ENCODE peak calls at places on chromosomes 4 and X, in five cellular contexts. One of them, this sample, is unnamed. For H3K4me1, the result is how much of the 10 kb centered on the place peaks cover.

GRCh38 chr4:72319596-72319995 is 249.4 kb downstream of the ADAMTS3 start:
- DNase-seq in testis: no peak
- DNase-seq in HCT116: no peak
- DNase-seq in esophagus squamous epithelium: no peak
- DNase-seq in breast epithelium: no peak
- DNase-seq in this sample: no peak

GRCh38 chrX:132023896-132024386 is 839 bp downstream of the STK26 start:
- DNase-seq in HCT116: no peak
- DNase-seq in esophagus squamous epithelium: no peak
- DNase-seq in breast epithelium: no peak
- DNase-seq in testis: peak
- DNase-seq in this sample: no peak

GRCh38 chr4:113641025-113641431 is 120.5 kb downstream of the CAMK2D start:
- DNase-seq in HCT116: no peak
- DNase-seq in esophagus squamous epithelium: no peak
- DNase-seq in breast epithelium: no peak
- DNase-seq in testis: no peak
- DNase-seq in this sample: no peak

GRCh38 chrX:133838761-133839676 is 146.4 kb downstream of the GPC3 start:
- DNase-seq in testis: peak
- DNase-seq in HCT116: peak
- DNase-seq in esophagus squamous epithelium: no peak
- DNase-seq in breast epithelium: no peak
- DNase-seq in this sample: peak

GRCh38 chrX:54415534-54416350 is 24.5 kb upstream of the TSR2 start:
- DNase-seq in esophagus squamous epithelium: no peak
- DNase-seq in testis: no peak
- DNase-seq in HCT116: no peak
- DNase-seq in breast epithelium: no peak
- DNase-seq in this sample: no peak

GRCh38 chrX:150219374-150220185 is 143.5 kb upstream of the MAMLD1 start:
- DNase-seq in HCT116: no peak
- DNase-seq in breast epithelium: no peak
- DNase-seq in esophagus squamous epithelium: no peak
- DNase-seq in testis: no peak
- DNase-seq in this sample: no peak

GRCh38 chr4:155319506-155319905 is 57.3 kb downstream of the MAP9 start:
- DNase-seq in testis: no peak
- DNase-seq in HCT116: no peak
- DNase-seq in esophagus squamous epithelium: no peak
- DNase-seq in breast epithelium: no peak
- DNase-seq in this sample: no peak

GRCh38 chrX:120813982-120814381 is 61.7 kb downstream of the CT47B1 start:
- DNase-seq in breast epithelium: no peak
- DNase-seq in HCT116: no peak
- DNase-seq in testis: no peak
- DNase-seq in esophagus squamous epithelium: no peak
- DNase-seq in this sample: no peak

GRCh38 chrX:118823263-118824172 is at the start of gene ZCCHC12:
- DNase-seq in breast epithelium: no peak
- DNase-seq in esophagus squamous epithelium: no peak
- DNase-seq in HCT116: peak
- DNase-seq in testis: peak
- DNase-seq in this sample: peak

GRCh38 chr4:123244233-123244632 is 152.4 kb upstream of the SPRY1 start:
- DNase-seq in esophagus squamous epithelium: no peak
- DNase-seq in HCT116: no peak
- DNase-seq in breast epithelium: no peak
- DNase-seq in testis: peak
- DNase-seq in this sample: no peak

GRCh38 chr4:150579591-150580234 is 2.2 kb upstream of the MAB21L2 start:
- DNase-seq in HCT116: no peak
- DNase-seq in breast epithelium: no peak
- DNase-seq in esophagus squamous epithelium: no peak
- DNase-seq in testis: peak
- DNase-seq in this sample: no peak

GRCh38 chrX:19554786-19555185 is 39.5 kb upstream of the MAP3K15 start:
- DNase-seq in HCT116: no peak
- DNase-seq in esophagus squamous epithelium: no peak
- DNase-seq in testis: no peak
- DNase-seq in breast epithelium: no peak
- DNase-seq in this sample: no peak

GRCh38 chr4:87353592-87353991 is 30.9 kb upstream of the HSD17B13 start:
- DNase-seq in esophagus squamous epithelium: no peak
- DNase-seq in breast epithelium: no peak
- DNase-seq in testis: peak
- DNase-seq in HCT116: peak
- DNase-seq in this sample: peak

GRCh38 chrX:55710701-55711100 is 6.8 kb upstream of the RRAGB start:
- DNase-seq in testis: no peak
- DNase-seq in HCT116: no peak
- DNase-seq in breast epithelium: no peak
- DNase-seq in esophagus squamous epithelium: no peak
- DNase-seq in this sample: no peak

GRCh38 chrX:123959281-123960063 is 2.0 kb upstream of the STAG2 start:
- DNase-seq in HCT116: no peak
- DNase-seq in breast epithelium: peak
- DNase-seq in esophagus squamous epithelium: no peak
- DNase-seq in testis: peak
- DNase-seq in this sample: peak

GRCh38 chrX:48580662-48581061 is 6.4 kb downstream of the RBM3 start:
- DNase-seq in esophagus squamous epithelium: no peak
- DNase-seq in HCT116: no peak
- DNase-seq in testis: no peak
- DNase-seq in breast epithelium: no peak
- DNase-seq in this sample: no peak

GRCh38 chrX:47817897-47818296 is 18.8 kb upstream of the ZNF81 start:
- DNase-seq in breast epithelium: no peak
- DNase-seq in esophagus squamous epithelium: no peak
- DNase-seq in HCT116: no peak
- DNase-seq in testis: no peak
- DNase-seq in this sample: no peak

GRCh38 chr4:159191989-159192388 is 89.1 kb downstream of the RAPGEF2 start:
- DNase-seq in HCT116: peak
- DNase-seq in breast epithelium: no peak
- DNase-seq in testis: no peak
- DNase-seq in esophagus squamous epithelium: no peak
- DNase-seq in this sample: no peak

GRCh38 chr4:153065286-153065685 is 129.2 kb downstream of the FHDC1 start:
- DNase-seq in esophagus squamous epithelium: no peak
- DNase-seq in breast epithelium: no peak
- DNase-seq in testis: no peak
- DNase-seq in HCT116: no peak
- DNase-seq in this sample: peak
- H3K4me1 ChIP-seq in esophagus squamous epithelium: under half
- H3K4me1 ChIP-seq in breast epithelium: under half
- H3K4me1 ChIP-seq in testis: under half
- H3K4me1 ChIP-seq in HCT116: under half
- H3K4me1 ChIP-seq in this sample: under half

GRCh38 chrX:153968754-153969124 is 2.9 kb downstream of the HCFC1 start:
- DNase-seq in esophagus squamous epithelium: no peak
- DNase-seq in breast epithelium: no peak
- DNase-seq in testis: no peak
- DNase-seq in HCT116: no peak
- DNase-seq in this sample: no peak

GRCh38 chrX:153966283-153966688 is 5.3 kb downstream of the HCFC1 start:
- DNase-seq in breast epithelium: no peak
- DNase-seq in testis: peak
- DNase-seq in esophagus squamous epithelium: no peak
- DNase-seq in HCT116: no peak
- DNase-seq in this sample: peak

GRCh38 chrX:153967536-153968214 is 3.9 kb downstream of the HCFC1 start:
- DNase-seq in testis: no peak
- DNase-seq in breast epithelium: no peak
- DNase-seq in esophagus squamous epithelium: no peak
- DNase-seq in HCT116: no peak
- DNase-seq in this sample: no peak

GRCh38 chrX:153968255-153968654 is 3.4 kb downstream of the HCFC1 start:
- DNase-seq in HCT116: no peak
- DNase-seq in breast epithelium: no peak
- DNase-seq in esophagus squamous epithelium: no peak
- DNase-seq in testis: no peak
- DNase-seq in this sample: no peak

DNA sequence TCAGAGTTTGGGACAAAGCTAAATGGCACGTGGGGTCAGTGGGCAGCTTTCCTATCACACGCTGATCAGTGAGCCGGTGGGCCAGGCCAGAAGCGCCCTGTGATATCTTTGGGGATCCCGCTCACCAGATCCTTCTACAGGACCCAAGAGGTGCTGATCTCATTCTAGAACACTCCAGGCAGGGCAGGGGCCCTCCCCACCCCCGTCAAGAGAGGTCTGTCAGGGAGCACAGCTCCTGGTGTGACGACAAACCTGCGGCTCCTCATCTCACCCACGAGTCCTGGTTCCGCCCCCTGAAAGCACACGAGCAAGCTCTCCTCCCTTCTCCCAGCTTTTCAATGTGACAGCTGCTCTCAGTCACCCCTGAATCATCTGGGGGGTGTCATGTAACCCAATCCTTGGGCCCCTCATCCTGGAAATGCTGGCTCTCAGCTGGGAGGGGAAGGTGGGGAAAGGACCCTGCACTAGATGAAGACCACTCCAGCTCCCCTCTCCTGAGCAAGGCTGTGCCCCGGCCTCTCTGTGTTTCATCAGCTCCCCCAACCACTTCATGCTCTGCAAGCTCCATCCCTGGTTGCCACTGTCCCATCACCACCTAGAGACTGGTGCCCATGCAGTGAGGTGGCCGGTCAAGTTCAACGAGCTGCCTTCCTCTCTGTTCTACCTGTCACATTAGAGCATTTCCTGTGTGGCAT is 4.6 kb downstream of the HCFC1 start:
- DNase-seq in testis: no peak
- DNase-seq in esophagus squamous epithelium: no peak
- DNase-seq in breast epithelium: no peak
- DNase-seq in HCT116: no peak
- DNase-seq in this sample: no peak
- TF ChIP-seq POLR2A in testis: no peak
- TF ChIP-seq POLR2A in esophagus squamous epithelium: no peak
- TF ChIP-seq POLR2A in breast epithelium: no peak
- TF ChIP-seq POLR2A in HCT116: no peak
- TF ChIP-seq POLR2A in this sample: no peak

GRCh38 chr4:139884438-139884837 is 218.8 kb downstream of the MGST2 start:
- DNase-seq in breast epithelium: no peak
- DNase-seq in HCT116: no peak
- DNase-seq in esophagus squamous epithelium: no peak
- DNase-seq in testis: peak
- DNase-seq in this sample: no peak

GRCh38 chr4:139887962-139888735 is 222.5 kb downstream of the MGST2 start:
- DNase-seq in HCT116: no peak
- DNase-seq in testis: no peak
- DNase-seq in breast epithelium: no peak
- DNase-seq in esophagus squamous epithelium: no peak
- DNase-seq in this sample: no peak

GRCh38 chr4:139889194-139889762 is 223.7 kb downstream of the MGST2 start:
- DNase-seq in breast epithelium: no peak
- DNase-seq in esophagus squamous epithelium: no peak
- DNase-seq in HCT116: no peak
- DNase-seq in testis: no peak
- DNase-seq in this sample: no peak

GRCh38 chr4:139887378-139887801 is 221.8 kb downstream of the MGST2 start:
- DNase-seq in breast epithelium: no peak
- DNase-seq in testis: no peak
- DNase-seq in esophagus squamous epithelium: no peak
- DNase-seq in HCT116: no peak
- DNase-seq in this sample: no peak

GRCh38 chr4:139886798-139887197 is 221.2 kb downstream of the MGST2 start:
- DNase-seq in HCT116: no peak
- DNase-seq in breast epithelium: no peak
- DNase-seq in esophagus squamous epithelium: no peak
- DNase-seq in testis: no peak
- DNase-seq in this sample: no peak
- H3K4me3 ChIP-seq in HCT116: no peak
- H3K4me3 ChIP-seq in breast epithelium: peak
- H3K4me3 ChIP-seq in esophagus squamous epithelium: peak
- H3K4me3 ChIP-seq in testis: peak
- H3K4me3 ChIP-seq in this sample: no peak

GRCh38 chr4:184347251-184348239 is 126.8 kb downstream of the IRF2 start:
- DNase-seq in HCT116: no peak
- DNase-seq in testis: peak
- DNase-seq in breast epithelium: no peak
- DNase-seq in esophagus squamous epithelium: no peak
- DNase-seq in this sample: peak
- H3K4me1 ChIP-seq in HCT116: under half
- H3K4me1 ChIP-seq in testis: under half
- H3K4me1 ChIP-seq in breast epithelium: under half
- H3K4me1 ChIP-seq in esophagus squamous epithelium: half or more
- H3K4me1 ChIP-seq in this sample: half or more

GRCh38 chrX:45806410-45807121 is 605.9 kb upstream of the DIPK2B start:
- DNase-seq in esophagus squamous epithelium: no peak
- DNase-seq in testis: no peak
- DNase-seq in breast epithelium: no peak
- DNase-seq in HCT116: no peak
- DNase-seq in this sample: no peak
- TF ChIP-seq POLR2A in esophagus squamous epithelium: no peak
- TF ChIP-seq POLR2A in testis: no peak
- TF ChIP-seq POLR2A in breast epithelium: no peak
- TF ChIP-seq POLR2A in HCT116: no peak
- TF ChIP-seq POLR2A in this sample: no peak

DNA sequence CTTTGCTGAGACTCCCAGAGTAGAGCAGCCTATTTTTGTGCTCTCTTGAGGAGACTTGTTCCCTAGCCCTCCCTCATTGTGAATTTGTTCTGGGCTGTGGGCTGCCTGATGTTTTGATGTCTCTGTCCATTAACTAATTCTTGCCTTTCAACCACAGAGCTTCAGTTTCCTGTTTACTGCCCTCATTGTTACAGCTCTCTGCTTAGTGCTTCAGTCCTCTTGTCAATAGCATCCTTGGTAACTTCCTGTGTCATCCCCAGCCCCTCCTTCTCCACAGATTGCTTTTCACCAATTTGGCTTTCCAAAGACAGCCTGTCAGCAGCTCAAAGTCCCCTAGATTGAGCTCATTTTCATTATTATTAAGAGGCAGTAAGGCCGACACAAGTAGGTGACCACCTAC is 69.9 kb downstream of the COX7B2 start:
- DNase-seq in esophagus squamous epithelium: no peak
- DNase-seq in breast epithelium: no peak
- DNase-seq in HCT116: no peak
- DNase-seq in testis: no peak
- DNase-seq in this sample: no peak
- H3K4me3 ChIP-seq in esophagus squamous epithelium: no peak
- H3K4me3 ChIP-seq in breast epithelium: no peak
- H3K4me3 ChIP-seq in HCT116: no peak
- H3K4me3 ChIP-seq in testis: no peak
- H3K4me3 ChIP-seq in this sample: no peak